ENCODE peak calls at places on chromosomes 4 and X, in nine cellular contexts. C, Z, B, I, N, G, U, O and V are unnamed samples.

GRCh38 chr4:186701273-186701672 is 22.4 kb downstream of the FAT1 start:
- DNase-seq in C (peak), Z (peak), B (no peak), I (no peak), N (no peak), G (peak), U (no peak), O (no peak), V (no peak)

GRCh38 chrX:39242187-39242586 is 440.9 kb downstream of the MID1IP1 start:
- DNase-seq in C (peak), Z (no peak), B (peak), I (no peak), N (peak), G (no peak), U (peak), O (no peak), V (no peak)

GRCh38 chrX:47802589-47802988 is 34.1 kb upstream of the ZNF81 start:
- DNase-seq in C (no peak), Z (no peak), B (no peak), I (no peak), N (no peak), G (no peak), U (no peak), O (no peak), V (no peak)

GRCh38 chr4:88881227-88881569 is 175.8 kb downstream of the FAM13A start:
- DNase-seq in C (no peak), Z (no peak), B (no peak), I (no peak), N (no peak), G (no peak), U (no peak), O (no peak), V (no peak)

GRCh38 chr4:112321768-112322684 is 24.9 kb downstream of the ALPK1 start:
- DNase-seq in C (peak), Z (no peak), B (peak), I (peak), N (peak), G (peak), U (peak), O (peak), V (no peak)

GRCh38 chr4:78902313-78902712 is 36.9 kb downstream of the PAQR3 start:
- DNase-seq in C (no peak), Z (no peak), B (no peak), I (no peak), N (no peak), G (no peak), U (no peak), O (no peak), V (peak)

GRCh38 chr4:137749466-137749865 is 217.2 kb upstream of the PCDH18 start:
- DNase-seq in C (no peak), Z (no peak), B (no peak), I (no peak), N (no peak), G (no peak), U (no peak), O (no peak), V (no peak)

GRCh38 chrX:134780908-134781307 is 122.6 kb upstream of the PLAC1 start:
- DNase-seq in C (no peak), Z (no peak), B (no peak), I (no peak), N (no peak), G (no peak), U (no peak), O (no peak), V (no peak)

GRCh38 chr4:25377572-25377882 is 464 bp downstream of the ANAPC4 start:
- DNase-seq in C (no peak), Z (no peak), B (no peak), I (no peak), N (peak), G (no peak), U (peak), O (no peak), V (no peak)

GRCh38 chr4:126991965-126992364 is 640.8 kb upstream of the INTU start:
- DNase-seq in C (no peak), Z (no peak), B (no peak), I (no peak), N (no peak), G (no peak), U (no peak), O (no peak), V (no peak)

GRCh38 chr4:8589831-8590545 is 2.6 kb upstream of the CPZ start:
- DNase-seq in C (no peak), Z (no peak), B (no peak), I (no peak), N (no peak), G (no peak), U (no peak), O (no peak), V (no peak)

GRCh38 chrX:10576777-10577444 is 43.5 kb downstream of the MID1 start:
- DNase-seq in C (no peak), Z (no peak), B (no peak), I (no peak), N (no peak), G (no peak), U (no peak), O (no peak), V (no peak)

GRCh38 chr4:140296335-140296753 is 77.1 kb upstream of the SCOC start:
- DNase-seq in C (peak), Z (no peak), B (peak), I (no peak), N (no peak), G (no peak), U (peak), O (no peak), V (no peak)

GRCh38 chr4:24791043-24791442 is 4.3 kb upstream of the SOD3 start:
- DNase-seq in C (no peak), Z (no peak), B (no peak), I (no peak), N (no peak), G (no peak), U (no peak), O (no peak), V (no peak)

GRCh38 chrX:102067966-102068723 is 57.3 kb upstream of the TCEAL2 start:
- DNase-seq in C (peak), Z (no peak), B (peak), I (no peak), N (peak), G (peak), U (no peak), O (no peak), V (no peak)